ENCODE peak calls at places on chromosomes 7 and 10, in five cellular contexts. U, H, J, P and K are unnamed samples.

GRCh38 chr7:152619027-152619739 is 56.8 kb downstream of the XRCC2 start:
- DNase-seq in U (no peak), P (no peak), H (no peak), J (no peak), K (no peak)

GRCh38 chr7:129210989-129211312 is 13.9 kb upstream of the AHCYL2 start:
- DNase-seq in P (no peak), U (no peak), J (no peak), H (no peak), K (no peak)

GRCh38 chr10:59240581-59241183 is 64.2 kb downstream of the PHYHIPL start:
- DNase-seq in P (peak; percentile 44), U (no peak), J (no peak), H (no peak), K (no peak)

GRCh38 chr7:73904219-73905136 is 43.5 kb downstream of the TMEM270 start:
- DNase-seq in P (no peak), J (peak; percentile 27), H (no peak), U (no peak), K (no peak)

GRCh38 chr7:66198956-66199355 is 6.2 kb upstream of the TPST1 start:
- DNase-seq in U (no peak), H (no peak), J (no peak), P (no peak), K (no peak)

GRCh38 chr10:132724436-132724835 is 61.5 kb downstream of the NKX6-2 start:
- DNase-seq in H (no peak), U (no peak), P (no peak), J (no peak), K (no peak)

GRCh38 chr7:38186593-38187314 is 8.7 kb downstream of the STARD3NL start:
- DNase-seq in H (no peak), P (peak; percentile 42), J (no peak), U (no peak), K (no peak)

GRCh38 chr7:84624927-84625326 is 430.3 kb upstream of the SEMA3A start:
- DNase-seq in J (no peak), U (no peak), P (no peak), H (no peak), K (no peak)

GRCh38 chr10:98632456-98633150 is 185.9 kb upstream of the HPS1 start:
- DNase-seq in P (no peak), J (no peak), H (no peak), U (no peak), K (no peak)

GRCh38 chr10:128557149-128557548 is 430.9 kb upstream of the MKI67 start:
- DNase-seq in J (no peak), P (no peak), U (no peak), H (no peak), K (no peak)

GRCh38 chr10:105042906-105043552 is 401.9 kb downstream of the SORCS3 start:
- DNase-seq in U (no peak), P (no peak), H (no peak), J (no peak), K (no peak)

GRCh38 chr7:50304911-50305621 is 550 bp downstream of the IKZF1 start:
- DNase-seq in P (no peak), H (peak; percentile 70), U (no peak), J (no peak), K (no peak)

GRCh38 chr7:94022550-94022949 is 18.4 kb upstream of the BET1 start:
- DNase-seq in J (no peak), U (no peak), H (no peak), P (no peak), K (no peak)

GRCh38 chr7:22895491-22895890 is 72.8 kb upstream of the TOMM7 start:
- DNase-seq in P (no peak), J (no peak), H (no peak), U (no peak), K (no peak)

GRCh38 chr7:22900784-22901183 is 78.1 kb upstream of the TOMM7 start:
- DNase-seq in J (no peak), U (no peak), H (no peak), P (no peak), K (no peak)

GRCh38 chr7:22900101-22900500 is 77.5 kb upstream of the TOMM7 start:
- DNase-seq in H (no peak), P (no peak), J (no peak), U (no peak), K (no peak)

GRCh38 chr7:22894585-22894984 is 71.9 kb upstream of the TOMM7 start:
- DNase-seq in P (no peak), U (no peak), J (no peak), H (no peak), K (no peak)

DNA sequence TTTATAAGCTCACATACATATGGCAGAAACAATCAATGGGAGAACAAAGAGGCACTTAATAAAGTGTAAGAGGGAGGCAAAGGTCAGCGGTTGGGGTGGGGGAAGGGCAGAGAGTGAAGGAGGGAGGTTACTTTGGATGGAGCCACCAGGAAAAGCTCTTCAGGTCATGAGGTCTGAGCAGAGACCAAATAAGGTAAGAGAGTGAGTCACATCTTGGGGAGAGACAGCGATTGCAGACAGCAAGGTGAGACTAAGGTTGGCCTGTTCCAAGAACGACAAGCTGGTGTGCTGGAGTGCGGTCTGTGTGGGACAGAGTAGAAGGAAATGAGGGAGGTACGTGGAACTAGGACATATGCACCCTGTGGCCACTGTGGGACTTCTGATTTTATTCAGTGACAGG is 74.3 kb upstream of the TOMM7 start:
- DNase-seq in U (no peak), J (no peak), H (no peak), P (no peak), K (no peak)
- TF ChIP-seq POLR2A in U (no peak), J (no peak), H (no peak), P (no peak), K (no peak)

GRCh38 chr10:130255777-130256176 is 119.6 kb downstream of the GLRX3 start:
- DNase-seq in H (no peak), J (no peak), U (no peak), P (no peak), K (no peak)

GRCh38 chr10:130254168-130255061 is 118.2 kb downstream of the GLRX3 start:
- DNase-seq in U (no peak), J (no peak), P (no peak), H (no peak), K (no peak)

GRCh38 chr10:130246113-130246512 is 109.9 kb downstream of the GLRX3 start:
- DNase-seq in U (no peak), H (no peak), P (no peak), J (no peak), K (no peak)

GRCh38 chr10:130250127-130250526 is 113.9 kb downstream of the GLRX3 start:
- DNase-seq in H (no peak), P (no peak), U (no peak), J (no peak), K (no peak)

GRCh38 chr10:130251766-130252165 is 115.6 kb downstream of the GLRX3 start:
- DNase-seq in P (no peak), H (no peak), U (no peak), J (no peak), K (no peak)
- H3K9me3 ChIP-seq in P (no peaks in the 10 kb centered on the region), H (no peaks in the 10 kb centered on the region), U (no peaks in the 10 kb centered on the region), J (no peaks in the 10 kb centered on the region), K (no peaks in the 10 kb centered on the region)

GRCh38 chr7:24826662-24827020 is 69.4 kb upstream of the GSDME start:
- DNase-seq in H (no peak), J (no peak), P (no peak), U (no peak), K (no peak)

GRCh38 chr7:24827027-24827426 is 69.8 kb upstream of the GSDME start:
- DNase-seq in H (no peak), U (no peak), J (no peak), P (no peak), K (no peak)

GRCh38 chr7:24825315-24825917 is 68.2 kb upstream of the GSDME start:
- DNase-seq in H (no peak), J (no peak), U (no peak), P (peak; percentile 41), K (no peak)

GRCh38 chr7:24824896-24825295 is 67.6 kb upstream of the GSDME start:
- DNase-seq in J (no peak), P (no peak), U (no peak), H (no peak), K (no peak)

DNA sequence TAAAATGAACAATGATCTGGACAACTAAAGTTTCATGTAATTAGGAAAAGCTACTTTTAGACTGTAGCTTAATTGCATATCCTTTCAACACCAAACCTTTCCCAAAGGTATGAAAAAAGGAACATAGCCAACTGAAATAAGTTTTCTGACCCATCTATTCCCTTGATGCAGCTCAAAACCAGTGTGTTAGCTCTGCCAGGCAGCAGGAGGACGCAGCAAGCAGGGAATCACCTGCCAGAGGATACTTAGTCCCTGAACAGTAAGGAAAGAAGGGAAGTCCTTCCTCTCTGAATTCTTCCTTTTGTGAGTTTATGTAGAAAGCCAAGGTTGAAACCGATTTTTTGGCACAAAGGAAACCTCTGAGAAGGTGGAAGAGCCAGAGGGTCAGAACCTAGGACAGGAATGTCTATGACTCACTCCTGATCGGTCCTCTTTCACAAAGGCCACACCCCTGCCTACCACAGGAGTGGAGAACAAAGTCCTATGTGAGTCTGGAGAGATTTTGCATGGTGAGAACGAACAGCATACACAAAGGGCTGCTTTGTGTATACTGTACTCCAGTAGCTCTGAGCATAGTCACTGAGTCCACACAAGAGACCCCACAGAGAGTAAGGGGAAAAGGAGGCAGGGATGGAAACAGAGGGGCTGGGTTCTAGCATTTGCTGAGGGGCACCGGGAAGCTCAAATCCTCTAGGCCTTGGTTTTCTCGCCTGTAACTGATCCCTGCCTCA is 68.8 kb upstream of the GSDME start:
- DNase-seq in P (peak; percentile 86), U (no peak), H (peak; percentile 71), J (no peak), K (no peak)
- H3K4me1 ChIP-seq in P (peaks cover 59% of the 10 kb centered on the region), U (no peaks in the 10 kb centered on the region), H (peaks cover 58% of the 10 kb centered on the region), J (peaks cover 7% of the 10 kb centered on the region), K (no peaks in the 10 kb centered on the region)

DNA sequence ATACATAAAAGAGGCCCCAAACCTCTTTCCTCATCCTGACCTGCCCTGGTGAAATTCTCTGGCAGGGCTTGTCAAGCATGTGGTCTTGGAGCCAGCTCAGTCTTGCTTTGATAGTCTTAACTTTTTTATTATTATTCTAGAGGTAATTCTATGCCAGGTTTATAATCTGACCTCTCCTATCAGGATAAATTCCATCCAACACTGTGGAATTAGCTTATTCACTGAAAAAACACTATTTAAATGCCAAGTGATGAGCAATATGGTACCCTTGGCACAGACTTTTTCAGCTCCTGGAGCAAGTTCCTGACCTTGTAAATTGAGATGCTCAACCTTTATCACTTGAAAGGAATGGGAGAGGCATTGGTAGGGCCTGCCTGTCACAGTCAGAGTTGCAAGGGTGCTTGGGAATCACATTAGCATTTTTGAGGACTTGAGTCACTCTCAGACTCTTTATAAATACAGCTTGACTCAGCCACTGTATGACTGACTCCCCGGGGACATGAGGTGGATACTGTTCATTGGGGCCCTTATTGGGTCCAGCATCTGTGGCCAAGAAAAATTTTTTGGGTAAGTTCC is at the start of gene CPA4:
- DNase-seq in P (peak; percentile 84), H (no peak), J (no peak), U (peak; percentile 86), K (no peak)
- TF ChIP-seq POLR2A in P (no peak), H (no peak), J (no peak), U (no peak), K (no peak)

DNA sequence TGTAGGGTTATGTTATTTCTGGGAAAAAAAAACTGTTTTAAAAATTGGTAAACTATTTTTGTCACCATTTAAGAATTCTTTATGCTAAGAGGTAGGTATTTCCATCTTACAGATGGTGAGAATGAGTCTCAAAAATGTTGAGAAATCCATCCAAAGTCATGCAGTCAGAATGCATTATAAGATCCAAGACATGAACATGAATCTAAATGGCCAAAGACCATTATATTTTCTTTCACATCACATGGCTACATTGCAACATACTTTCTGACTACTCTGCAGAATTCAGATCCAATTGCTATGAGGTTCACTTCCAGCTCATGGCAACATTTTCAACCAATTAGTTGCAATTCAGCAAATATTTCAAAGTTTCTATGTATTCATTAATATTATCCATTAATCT is 181.2 kb downstream of the TWIST1 start:
- DNase-seq in P (no peak), H (no peak), J (no peak), U (no peak), K (no peak)
- H3K9me3 ChIP-seq in P (no peaks in the 10 kb centered on the region), H (no peaks in the 10 kb centered on the region), J (no peaks in the 10 kb centered on the region), U (no peaks in the 10 kb centered on the region), K (no peaks in the 10 kb centered on the region)

GRCh38 chr7:54839538-54840213 is 80.7 kb upstream of the SEC61G start:
- DNase-seq in U (peak; percentile 68), P (peak; percentile 81), J (peak; percentile 56), H (peak; percentile 35), K (peak; percentile 50)
- H3K4me1 ChIP-seq in U (no peaks in the 10 kb centered on the region), P (peaks cover 52% of the 10 kb centered on the region), J (peaks cover 24% of the 10 kb centered on the region), H (no peaks in the 10 kb centered on the region), K (peaks cover 16% of the 10 kb centered on the region)